ENCODE peak calls at places on chromosomes 12 and 14, in eight cellular contexts. W is LHCN-M2; T is tibial artery; B is MG63; Y is mucosa of gallbladder; Q is activated gamma-delta T cell treated with anti-CD3 and anti-CD28 coated beads, Interleukin-2, amount 50 U/mL, for 16 hours; J is RCC 7860; R is caudate nucleus. A is an unnamed sample.
A peak's percentile ranks its signal among the peaks of the same experiment; 100 is the strongest.

GRCh38 chr14:92945544-92945943 is 22.6 kb downstream of the CHGA start:
- DNase-seq in W (no peak), T (no peak), B (no peak), Y (peak; percentile 16), Q (no peak), J (no peak), R (no peak), A (no peak)

GRCh38 chr14:69378274-69378673 is 19.8 kb downstream of the ERH start:
- DNase-seq in W (no peak), T (no peak), B (no peak), Y (no peak), Q (no peak), J (no peak), R (no peak), A (no peak)

GRCh38 chr14:63773504-63773903 is 45.6 kb upstream of the SGPP1 start:
- DNase-seq in W (no peak), T (no peak), B (no peak), Y (no peak), Q (no peak), J (no peak), R (no peak), A (no peak)

GRCh38 chr12:102347761-102348160 is 132.6 kb downstream of the IGF1 start:
- DNase-seq in W (no peak), T (no peak), B (no peak), Y (no peak), Q (no peak), J (no peak), R (no peak), A (no peak)

GRCh38 chr12:121794532-121795028 is 1.1 kb upstream of the RHOF start:
- DNase-seq in W (no peak), T (no peak), B (peak; percentile 70), Y (no peak), Q (no peak), J (peak; percentile 46), R (no peak), A (no peak)

GRCh38 chr12:127150479-127150878 is 1116.5 kb upstream of the TMEM132C start:
- DNase-seq in W (peak; percentile 77), T (no peak), B (no peak), Y (no peak), Q (no peak), J (no peak), R (no peak), A (no peak)

GRCh38 chr14:69259531-69260245 is at the start of gene GALNT16:
- DNase-seq in W (peak; percentile 36), T (no peak), B (peak; percentile 36), Y (no peak), Q (no peak), J (no peak), R (peak; percentile 34), A (peak; percentile 38)

GRCh38 chr14:64388533-64389243 is 535 bp downstream of the MTHFD1 start:
- DNase-seq in W (peak; percentile 26), T (peak; percentile 47), B (peak; percentile 19), Y (peak; percentile 16), Q (no peak), J (peak; percentile 10), R (no peak), A (peak; percentile 38)

GRCh38 chr12:8950287-8950574 is 786 bp upstream of the M6PR start:
- DNase-seq in W (no peak), T (no peak), B (no peak), Y (no peak), Q (no peak), J (no peak), R (no peak), A (no peak)

GRCh38 chr12:11795192-11795909 is 145.9 kb downstream of the ETV6 start:
- DNase-seq in W (peak; percentile 19), T (no peak), B (no peak), Y (no peak), Q (no peak), J (no peak), R (no peak), A (no peak)

GRCh38 chr12:52346596-52346995 is 20.7 kb downstream of the KRT85 start:
- DNase-seq in W (no peak), T (peak; percentile 25), B (no peak), Y (peak; percentile 61), Q (no peak), J (no peak), R (no peak), A (peak; percentile 64)

GRCh38 chr12:12070674-12071661 is at the start of gene BCL2L14:
- DNase-seq in W (no peak), T (no peak), B (no peak), Y (peak; percentile 31), Q (no peak), J (no peak), R (no peak), A (no peak)

GRCh38 chr12:93200291-93200917 is 177.3 kb upstream of the NUDT4 start:
- DNase-seq in W (peak; percentile 53), T (peak; percentile 55), B (no peak), Y (no peak), Q (no peak), J (no peak), R (no peak), A (no peak)

GRCh38 chr12:52005903-52006703 is 643 bp upstream of the TAMALIN start:
- DNase-seq in W (no peak), T (peak; percentile 70), B (no peak), Y (peak; percentile 61), Q (no peak), J (no peak), R (peak; percentile 18), A (peak; percentile 52)

GRCh38 chr12:20260864-20261263 is 107.5 kb upstream of the PDE3A start:
- DNase-seq in W (no peak), T (no peak), B (no peak), Y (no peak), Q (no peak), J (no peak), R (no peak), A (no peak)